ENCODE peak calls at places on chromosomes 5 and 9, in six cellular contexts. R, O, F, J, H and E are unnamed samples.
A peak's percentile ranks its signal among the peaks of the same experiment; 100 is the strongest.

GRCh38 chr5:1749346-1750124 is 50.1 kb downstream of the MRPL36 start:
- DNase-seq in J (no peak), H (no peak), F (no peak), R (peak; percentile 72), O (no peak), E (no peak)

GRCh38 chr5:81779125-81779934 is 28.4 kb upstream of the SSBP2 start:
- DNase-seq in R (peak; percentile 90), J (peak; percentile 58), F (no peak), H (peak; percentile 93), O (no peak), E (peak; percentile 59)

GRCh38 chr9:93154293-93154903 is 20.3 kb upstream of the NINJ1 start:
- DNase-seq in R (no peak), O (peak; percentile 66), F (no peak), H (peak; percentile 75), J (no peak), E (no peak)

GRCh38 chr9:125993423-125993935 is 246.3 kb downstream of the PBX3 start:
- DNase-seq in J (no peak), H (no peak), R (no peak), F (no peak), O (no peak), E (no peak)

GRCh38 chr9:89436963-89437625 is 60.8 kb downstream of the SEMA4D start:
- DNase-seq in O (no peak), H (no peak), J (no peak), R (peak; percentile 82), F (no peak), E (no peak)

GRCh38 chr9:127569819-127570401 is 42.2 kb upstream of the STXBP1 start:
- DNase-seq in H (no peak), R (no peak), F (no peak), J (no peak), O (no peak), E (peak; percentile 65)

GRCh38 chr5:56827043-56827442 is 11.7 kb downstream of the MAP3K1 start:
- DNase-seq in H (peak; percentile 21), J (no peak), F (no peak), O (no peak), R (no peak), E (no peak)

GRCh38 chr9:132077881-132078280 is 1.8 kb downstream of the MED27 start:
- DNase-seq in F (no peak), R (no peak), H (no peak), O (no peak), J (no peak), E (no peak)

GRCh38 chr5:131682824-131683223 is 47.8 kb upstream of the RAPGEF6 start:
- DNase-seq in H (no peak), F (no peak), O (no peak), R (no peak), J (no peak), E (no peak)

GRCh38 chr9:137295313-137296213 is 6.5 kb downstream of the NRARP start:
- DNase-seq in J (peak; percentile 19), O (peak; percentile 70), H (peak; percentile 55), R (no peak), F (no peak), E (no peak)